ENCODE peak calls at places on chromosomes 16 and 17, in seven cellular contexts. One of them, this sample, is unnamed.

GRCh38 chr17:49522329-49522890 is 27.3 kb downstream of the NGFR start:
- DNase-seq in GM12864: no peak
- DNase-seq in GM12865: no peak
- DNase-seq in cardiac fibroblast: no peak
- DNase-seq in esophagus muscularis mucosa: no peak
- DNase-seq in testis: no peak
- DNase-seq in psoas muscle: no peak
- DNase-seq in this sample: no peak

GRCh38 chr17:27782791-27783206 is 17.5 kb downstream of the NOS2 start:
- DNase-seq in GM12864: no peak
- DNase-seq in testis: no peak
- DNase-seq in psoas muscle: peak
- DNase-seq in GM12865: no peak
- DNase-seq in cardiac fibroblast: no peak
- DNase-seq in esophagus muscularis mucosa: no peak
- DNase-seq in this sample: no peak

GRCh38 chr17:37219876-37220608 is 155.7 kb upstream of the C17orf78 start:
- DNase-seq in cardiac fibroblast: no peak
- DNase-seq in GM12865: no peak
- DNase-seq in psoas muscle: no peak
- DNase-seq in GM12864: no peak
- DNase-seq in testis: no peak
- DNase-seq in esophagus muscularis mucosa: no peak
- DNase-seq in this sample: no peak

GRCh38 chr17:50763716-50764450 is 3.4 kb downstream of the ANKRD40CL start:
- DNase-seq in GM12864: no peak
- DNase-seq in GM12865: no peak
- DNase-seq in psoas muscle: no peak
- DNase-seq in esophagus muscularis mucosa: peak
- DNase-seq in testis: no peak
- DNase-seq in cardiac fibroblast: no peak
- DNase-seq in this sample: peak

GRCh38 chr17:35775583-35775982 is 14.9 kb downstream of the C17orf50 start:
- DNase-seq in GM12864: no peak
- DNase-seq in testis: no peak
- DNase-seq in cardiac fibroblast: no peak
- DNase-seq in esophagus muscularis mucosa: no peak
- DNase-seq in psoas muscle: no peak
- DNase-seq in GM12865: no peak
- DNase-seq in this sample: no peak

GRCh38 chr16:84471966-84472365 is 32.5 kb downstream of the MEAK7 start:
- DNase-seq in GM12865: no peak
- DNase-seq in esophagus muscularis mucosa: no peak
- DNase-seq in testis: no peak
- DNase-seq in psoas muscle: no peak
- DNase-seq in cardiac fibroblast: no peak
- DNase-seq in GM12864: no peak
- DNase-seq in this sample: peak

GRCh38 chr16:54239441-54239840 is 47.1 kb downstream of the IRX3 start:
- DNase-seq in GM12864: no peak
- DNase-seq in psoas muscle: peak
- DNase-seq in GM12865: no peak
- DNase-seq in testis: peak
- DNase-seq in cardiac fibroblast: peak
- DNase-seq in esophagus muscularis mucosa: no peak
- DNase-seq in this sample: no peak

GRCh38 chr17:66172706-66173223 is 19.2 kb downstream of the CEP112 start:
- DNase-seq in testis: no peak
- DNase-seq in esophagus muscularis mucosa: no peak
- DNase-seq in cardiac fibroblast: no peak
- DNase-seq in GM12865: no peak
- DNase-seq in psoas muscle: no peak
- DNase-seq in GM12864: no peak
- DNase-seq in this sample: no peak

GRCh38 chr16:89317729-89318429 is 100.4 kb downstream of the ZNF778 start:
- DNase-seq in esophagus muscularis mucosa: no peak
- DNase-seq in GM12864: no peak
- DNase-seq in cardiac fibroblast: no peak
- DNase-seq in psoas muscle: no peak
- DNase-seq in GM12865: no peak
- DNase-seq in testis: no peak
- DNase-seq in this sample: no peak

GRCh38 chr16:76118344-76118743 is 158.9 kb upstream of the CNTNAP4 start:
- DNase-seq in GM12865: no peak
- DNase-seq in esophagus muscularis mucosa: no peak
- DNase-seq in cardiac fibroblast: no peak
- DNase-seq in psoas muscle: no peak
- DNase-seq in GM12864: no peak
- DNase-seq in testis: no peak
- DNase-seq in this sample: no peak

GRCh38 chr17:57440522-57441269 is 184.4 kb downstream of the MSI2 start:
- DNase-seq in GM12864: no peak
- DNase-seq in esophagus muscularis mucosa: no peak
- DNase-seq in cardiac fibroblast: peak
- DNase-seq in testis: peak
- DNase-seq in psoas muscle: peak
- DNase-seq in GM12865: peak
- DNase-seq in this sample: peak
- TF ChIP-seq CTCF in GM12864: peak
- TF ChIP-seq CTCF in esophagus muscularis mucosa: peak
- TF ChIP-seq CTCF in cardiac fibroblast: peak
- TF ChIP-seq CTCF in testis: peak
- TF ChIP-seq CTCF in psoas muscle: peak
- TF ChIP-seq CTCF in GM12865: no peak
- TF ChIP-seq CTCF in this sample: peak

DNA sequence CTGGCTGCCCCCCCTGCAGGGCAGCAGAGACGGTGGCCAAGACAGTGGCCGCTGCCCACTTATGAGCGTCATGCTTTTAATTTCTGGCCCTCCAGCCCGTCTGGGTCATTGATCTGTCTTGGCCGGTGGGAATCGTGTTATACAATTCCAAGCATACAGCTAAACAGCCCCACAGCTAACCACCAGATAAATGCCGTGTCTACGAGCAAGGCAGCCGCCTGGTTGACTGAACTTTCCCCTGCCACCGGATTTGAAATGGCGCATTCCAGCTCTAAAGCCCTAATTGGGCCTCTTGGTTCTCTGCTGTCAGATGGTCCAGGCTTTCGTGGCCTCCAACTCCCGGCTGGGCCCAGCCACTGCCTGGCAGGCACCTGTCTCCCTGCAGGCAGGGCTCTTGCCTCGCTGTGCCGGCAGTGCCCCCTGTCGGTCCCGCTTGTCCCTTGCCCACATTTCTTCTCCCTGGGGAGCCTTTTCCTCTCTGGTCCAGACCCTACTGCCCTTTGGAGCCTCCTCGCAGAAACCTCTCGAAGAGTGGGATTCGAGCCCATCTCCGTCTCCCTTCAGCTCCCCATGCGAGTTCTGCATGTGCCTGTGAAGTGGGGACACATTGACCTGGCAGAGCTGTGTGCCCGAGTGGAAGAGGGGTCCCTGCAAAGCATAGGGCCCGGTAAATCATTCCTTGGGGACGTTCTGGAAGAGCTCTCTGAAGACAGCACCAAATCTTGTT is 1.8 kb upstream of the RBFOX3 start:
- DNase-seq in esophagus muscularis mucosa: no peak
- DNase-seq in GM12865: peak
- DNase-seq in testis: no peak
- DNase-seq in psoas muscle: no peak
- DNase-seq in cardiac fibroblast: peak
- DNase-seq in GM12864: no peak
- DNase-seq in this sample: no peak
- TF ChIP-seq CTCF in esophagus muscularis mucosa: peak
- TF ChIP-seq CTCF in GM12865: peak
- TF ChIP-seq CTCF in testis: peak
- TF ChIP-seq CTCF in psoas muscle: peak
- TF ChIP-seq CTCF in cardiac fibroblast: peak
- TF ChIP-seq CTCF in GM12864: peak
- TF ChIP-seq CTCF in this sample: peak

DNA sequence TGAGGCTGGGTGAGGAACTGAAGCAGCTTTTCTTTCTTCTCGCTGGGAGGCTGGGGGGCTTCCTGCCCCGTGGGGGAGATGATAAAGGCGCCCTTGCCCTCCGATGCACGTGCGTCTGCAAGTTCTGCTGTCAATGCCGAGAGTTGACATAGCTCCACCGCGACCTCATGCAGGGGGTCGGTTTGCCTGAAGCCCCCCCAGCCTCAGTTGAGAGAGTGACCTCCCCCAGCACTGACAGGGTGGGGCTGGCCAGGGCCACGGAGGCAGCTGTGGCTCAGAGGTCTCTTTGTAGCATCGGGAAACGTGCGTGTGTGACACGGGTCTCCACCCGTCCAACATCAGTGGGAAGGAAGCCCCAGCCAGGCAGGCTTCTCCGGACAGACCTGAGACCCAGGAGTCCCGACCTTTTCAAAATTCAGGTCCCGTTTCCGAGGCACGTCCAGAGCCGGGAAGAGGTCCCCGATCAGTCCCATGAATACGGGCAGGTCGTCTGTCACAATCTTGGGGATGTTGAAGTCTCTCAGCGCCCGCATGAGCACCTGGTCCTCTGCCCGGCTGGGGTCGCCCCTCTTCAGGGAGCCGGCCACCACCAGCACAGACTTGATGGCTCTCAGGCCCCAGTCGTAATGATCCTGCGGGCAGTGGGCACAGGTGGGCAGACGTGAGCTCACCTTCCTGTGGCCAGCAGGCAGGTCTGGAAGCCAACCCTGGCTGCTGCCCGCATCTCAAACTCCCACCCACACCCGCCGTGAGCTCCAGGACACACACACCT is 82.8 kb downstream of the DNAH17 start:
- DNase-seq in GM12864: no peak
- DNase-seq in GM12865: no peak
- DNase-seq in psoas muscle: no peak
- DNase-seq in cardiac fibroblast: no peak
- DNase-seq in esophagus muscularis mucosa: no peak
- DNase-seq in testis: no peak
- DNase-seq in this sample: no peak
- TF ChIP-seq CTCF in GM12864: no peak
- TF ChIP-seq CTCF in GM12865: no peak
- TF ChIP-seq CTCF in psoas muscle: no peak
- TF ChIP-seq CTCF in cardiac fibroblast: no peak
- TF ChIP-seq CTCF in esophagus muscularis mucosa: no peak
- TF ChIP-seq CTCF in testis: no peak
- TF ChIP-seq CTCF in this sample: no peak

GRCh38 chr17:68853439-68853838 is 101.8 kb downstream of the ABCA8 start:
- DNase-seq in psoas muscle: no peak
- DNase-seq in GM12864: no peak
- DNase-seq in cardiac fibroblast: no peak
- DNase-seq in testis: no peak
- DNase-seq in esophagus muscularis mucosa: no peak
- DNase-seq in GM12865: no peak
- DNase-seq in this sample: no peak
- TF ChIP-seq CTCF in psoas muscle: no peak
- TF ChIP-seq CTCF in GM12864: no peak
- TF ChIP-seq CTCF in cardiac fibroblast: no peak
- TF ChIP-seq CTCF in testis: no peak
- TF ChIP-seq CTCF in esophagus muscularis mucosa: no peak
- TF ChIP-seq CTCF in GM12865: no peak
- TF ChIP-seq CTCF in this sample: no peak

GRCh38 chr17:16354585-16354984 is 1.3 kb upstream of the CENPV start:
- DNase-seq in testis: no peak
- DNase-seq in psoas muscle: no peak
- DNase-seq in GM12864: no peak
- DNase-seq in cardiac fibroblast: no peak
- DNase-seq in esophagus muscularis mucosa: no peak
- DNase-seq in GM12865: no peak
- DNase-seq in this sample: no peak

GRCh38 chr17:16351831-16352230 is 1.4 kb downstream of the CENPV start:
- DNase-seq in esophagus muscularis mucosa: no peak
- DNase-seq in testis: no peak
- DNase-seq in GM12864: no peak
- DNase-seq in GM12865: no peak
- DNase-seq in psoas muscle: no peak
- DNase-seq in cardiac fibroblast: peak
- DNase-seq in this sample: no peak

GRCh38 chr17:16352303-16352837 is 899 bp downstream of the CENPV start:
- DNase-seq in GM12865: peak
- DNase-seq in GM12864: no peak
- DNase-seq in esophagus muscularis mucosa: no peak
- DNase-seq in psoas muscle: peak
- DNase-seq in cardiac fibroblast: peak
- DNase-seq in testis: peak
- DNase-seq in this sample: no peak

GRCh38 chr17:16353702-16354174 is 469 bp upstream of the CENPV start:
- DNase-seq in psoas muscle: no peak
- DNase-seq in cardiac fibroblast: no peak
- DNase-seq in esophagus muscularis mucosa: no peak
- DNase-seq in testis: no peak
- DNase-seq in GM12865: no peak
- DNase-seq in GM12864: no peak
- DNase-seq in this sample: no peak

DNA sequence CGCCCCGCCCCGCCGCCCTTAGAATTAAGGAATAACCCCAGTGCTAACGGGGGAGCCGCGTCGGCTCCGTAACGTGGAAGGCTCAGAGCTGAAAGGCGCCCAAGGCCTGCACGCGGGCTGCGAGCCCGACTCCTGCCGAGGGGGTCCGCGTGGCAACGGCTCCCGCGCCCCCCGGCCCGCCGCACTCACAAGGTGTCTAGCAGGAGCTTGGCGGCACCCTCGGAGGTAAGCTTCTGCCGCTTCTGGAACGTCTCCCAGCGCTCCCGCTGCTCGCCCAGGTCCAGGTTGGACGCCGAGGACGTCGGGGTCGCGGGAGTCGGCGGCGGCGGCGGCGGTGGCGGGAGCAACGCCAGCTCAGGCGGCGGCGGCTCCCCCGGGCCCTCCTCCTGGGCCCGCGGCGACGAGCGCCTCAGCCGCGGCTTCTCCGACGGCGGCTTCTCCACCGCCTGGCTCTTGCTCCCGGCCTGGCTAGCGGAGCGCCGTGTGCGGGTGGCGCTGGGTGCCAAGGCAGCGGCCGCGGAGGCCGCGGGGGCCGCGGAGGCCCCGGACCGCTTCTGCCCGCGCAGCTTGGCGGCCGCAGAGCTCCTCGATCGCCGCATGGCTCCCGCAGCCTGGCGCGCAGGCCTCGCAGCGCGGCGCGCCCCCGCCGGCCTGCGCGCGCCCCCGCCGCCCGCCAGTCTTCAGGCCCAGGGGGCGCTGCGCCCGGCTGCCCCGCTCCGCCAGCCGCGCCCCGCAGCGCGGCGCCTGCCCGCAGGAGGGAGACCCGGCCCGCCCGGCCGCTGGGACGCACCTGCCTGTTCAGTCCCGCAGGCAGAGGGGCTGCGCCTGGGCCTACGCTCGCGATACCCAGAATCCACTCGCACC is at the start of gene CENPV:
- DNase-seq in GM12864: no peak
- DNase-seq in cardiac fibroblast: peak
- DNase-seq in psoas muscle: peak
- DNase-seq in esophagus muscularis mucosa: no peak
- DNase-seq in testis: peak
- DNase-seq in GM12865: peak
- DNase-seq in this sample: no peak
- TF ChIP-seq CTCF in GM12864: peak
- TF ChIP-seq CTCF in cardiac fibroblast: no peak
- TF ChIP-seq CTCF in psoas muscle: peak
- TF ChIP-seq CTCF in esophagus muscularis mucosa: no peak
- TF ChIP-seq CTCF in testis: no peak
- TF ChIP-seq CTCF in GM12865: peak
- TF ChIP-seq CTCF in this sample: peak

This sample was measured in osteocyte.